ENCODE peak calls at places on chromosomes 12 and 14, in six cellular contexts. Q is breast epithelium, M is transverse colon, H is IMR-90, P is tibial nerve, G is A549. T is an unnamed sample.

GRCh38 chr14:54470701-54471100 is 18.1 kb downstream of the GMFB start:
- DNase-seq in Q (no peak), M (no peak), H (no peak), P (no peak), G (no peak), T (no peak)

GRCh38 chr14:39383026-39383626 is 49.1 kb downstream of the FBXO33 start:
- DNase-seq in Q (no peak), M (no peak), H (no peak), P (no peak), G (no peak), T (no peak)

GRCh38 chr14:97282210-97282609 is 485.0 kb downstream of the VRK1 start:
- DNase-seq in Q (no peak), M (no peak), H (no peak), P (no peak), G (no peak), T (no peak)

GRCh38 chr14:31124197-31124596 is 83.4 kb downstream of the HECTD1 start:
- DNase-seq in Q (no peak), M (no peak), H (no peak), P (no peak), G (no peak), T (no peak)

GRCh38 chr14:56555921-56556570 is 23.6 kb upstream of the TMEM260 start:
- DNase-seq in Q (no peak), M (no peak), H (peak), P (no peak), G (peak), T (no peak)

GRCh38 chr12:25675808-25676207 is 122.7 kb upstream of the LMNTD1 start:
- DNase-seq in Q (no peak), M (no peak), H (peak), P (no peak), G (no peak), T (no peak)

GRCh38 chr12:47980172-47980571 is 16.8 kb downstream of the TMEM106C start:
- DNase-seq in Q (no peak), M (no peak), H (no peak), P (no peak), G (no peak), T (no peak)

GRCh38 chr12:62817556-62818271 is 117.2 kb downstream of the PPM1H start:
- DNase-seq in Q (no peak), M (no peak), H (peak), P (no peak), G (no peak), T (no peak)

GRCh38 chr12:81468206-81468605 is 290.9 kb downstream of the PPFIA2 start:
- DNase-seq in Q (no peak), M (no peak), H (peak), P (no peak), G (no peak), T (no peak)

GRCh38 chr14:76117789-76118188 is 33.9 kb upstream of the GPATCH2L start:
- DNase-seq in Q (no peak), M (no peak), H (no peak), P (no peak), G (no peak), T (no peak)

GRCh38 chr12:68240079-68240478 is 13.3 kb downstream of the IL22 start:
- DNase-seq in Q (no peak), M (no peak), H (peak), P (no peak), G (no peak), T (no peak)

GRCh38 chr12:8948711-8949524 is 527 bp downstream of the M6PR start:
- DNase-seq in Q (no peak), M (peak), H (peak), P (no peak), G (peak), T (no peak)

GRCh38 chr14:100587248-100587762 is at the start of gene BEGAIN:
- DNase-seq in Q (no peak), M (no peak), H (no peak), P (no peak), G (no peak), T (no peak)

GRCh38 chr14:100585448-100586152 is 1.6 kb downstream of the BEGAIN start:
- DNase-seq in Q (no peak), M (no peak), H (no peak), P (no peak), G (no peak), T (no peak)

GRCh38 chr14:100586520-100587247 is 533 bp downstream of the BEGAIN start:
- DNase-seq in Q (no peak), M (peak), H (no peak), P (no peak), G (peak), T (no peak)

GRCh38 chr14:100587763-100588411 is 670 bp upstream of the BEGAIN start:
- DNase-seq in Q (no peak), M (no peak), H (no peak), P (no peak), G (no peak), T (no peak)

DNA sequence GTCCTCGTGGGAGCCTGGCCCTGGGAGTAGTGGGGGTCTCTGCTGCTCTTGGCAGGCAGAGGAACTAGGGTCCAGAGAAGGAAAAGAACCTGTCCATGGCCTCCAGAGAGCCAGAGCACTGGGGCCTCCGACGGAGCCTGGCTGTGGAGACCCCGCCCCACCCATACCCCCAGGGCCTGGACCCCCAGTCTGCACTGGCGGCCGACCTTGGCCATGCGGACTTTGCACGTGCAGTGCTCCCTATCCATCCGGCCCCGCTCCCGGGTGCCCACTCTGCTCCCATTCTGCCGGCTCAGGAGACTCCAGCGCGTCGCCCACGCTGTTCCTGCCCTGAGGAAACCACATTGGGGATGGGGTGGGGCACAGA is 1.1 kb downstream of the BEGAIN start:
- DNase-seq in Q (no peak), M (no peak), H (no peak), P (no peak), G (no peak), T (no peak)
- H3K4me3 ChIP-seq in Q (peak), M (no peak), H (no peak), P (peak), G (peak), T (peak)

GRCh38 chr14:95533822-95534221 is 1.0 kb upstream of the GLRX5 start:
- DNase-seq in Q (peak), M (no peak), H (no peak), P (no peak), G (no peak), T (no peak)

GRCh38 chr14:95530461-95531170 is 4.2 kb upstream of the GLRX5 start:
- DNase-seq in Q (no peak), M (no peak), H (no peak), P (no peak), G (no peak), T (no peak)

GRCh38 chr14:95529242-95529641 is 5.6 kb upstream of the GLRX5 start:
- DNase-seq in Q (no peak), M (no peak), H (no peak), P (no peak), G (no peak), T (no peak)

GRCh38 chr14:95533391-95533821 is 1.4 kb upstream of the GLRX5 start:
- DNase-seq in Q (peak), M (no peak), H (peak), P (no peak), G (no peak), T (no peak)

DNA sequence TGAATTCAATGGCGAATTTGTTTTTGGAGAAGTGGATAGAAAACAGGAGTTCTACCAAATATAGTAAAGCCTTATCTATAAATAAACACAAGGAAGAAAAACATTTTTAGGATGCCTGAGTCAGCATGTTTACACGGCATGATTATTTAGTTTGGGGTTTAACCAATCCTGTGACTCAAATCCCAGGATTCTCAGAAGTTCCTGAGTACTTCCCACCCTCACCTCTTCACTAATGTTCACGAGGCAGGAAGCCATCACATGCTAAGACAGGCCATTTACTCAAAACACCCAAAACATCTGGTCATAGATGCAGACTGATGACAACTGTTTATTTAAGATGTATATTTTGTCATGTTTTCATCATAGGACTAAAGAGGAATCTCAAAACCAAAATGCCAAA is 3.4 kb upstream of the GLRX5 start:
- DNase-seq in Q (no peak), M (no peak), H (peak), P (no peak), G (no peak), T (no peak)
- TF ChIP-seq POLR2A in Q (no peak), M (no peak), H (no peak), P (no peak), G (no peak), T (no peak)

GRCh38 chr14:92577321-92577742 is 63.8 kb downstream of the RIN3 start:
- DNase-seq in Q (no peak), M (no peak), H (no peak), P (no peak), G (no peak), T (no peak)
- H3K4me3 ChIP-seq in Q (no peak), M (no peak), H (no peak), P (no peak), G (no peak), T (no peak)

DNA sequence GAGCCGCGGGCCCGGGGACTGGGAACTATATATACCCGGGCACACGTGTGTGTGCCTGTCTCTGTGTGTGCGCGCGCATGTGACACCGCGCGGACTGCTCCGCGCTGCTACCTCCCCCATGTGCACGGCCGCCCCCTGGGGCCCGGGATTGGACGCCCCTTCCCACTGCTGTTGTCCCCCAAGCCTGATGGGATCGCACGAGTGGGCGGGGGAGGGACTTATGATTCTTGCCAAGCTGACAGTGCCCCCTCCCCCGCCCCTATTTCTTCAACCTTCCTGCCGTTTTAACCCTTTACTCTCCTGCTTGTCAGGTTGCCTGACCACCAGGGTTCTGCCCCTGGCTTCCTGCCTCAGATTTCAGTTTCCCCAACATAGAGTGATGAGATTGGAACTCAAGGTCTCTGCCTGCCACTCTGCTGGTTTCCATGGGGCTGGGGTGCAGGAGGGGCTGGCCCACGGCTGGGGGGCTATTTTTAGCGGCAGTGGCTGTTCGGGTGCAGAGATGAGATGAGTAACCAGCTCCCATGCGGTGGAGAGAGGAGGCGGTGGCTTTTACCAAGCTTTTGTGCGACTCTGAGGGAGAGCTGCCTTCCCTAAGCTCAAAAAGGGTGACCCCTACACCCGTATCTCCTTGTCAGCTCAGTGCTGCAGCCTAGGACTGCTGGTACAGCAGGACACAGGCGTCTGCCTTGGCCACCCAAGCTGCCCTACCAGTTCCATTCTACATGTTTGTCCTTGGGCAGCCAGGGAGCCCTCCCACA is at the start of gene DDN:
- DNase-seq in Q (no peak), M (no peak), H (peak), P (no peak), G (no peak), T (no peak)
- TF ChIP-seq POLR2A in Q (no peak), M (no peak), H (no peak), P (no peak), G (no peak), T (no peak)

GRCh38 chr12:57837779-57838562 is 8.6 kb downstream of the CTDSP2 start:
- DNase-seq in Q (no peak), M (no peak), H (peak), P (no peak), G (no peak), T (no peak)
- H3K4me3 ChIP-seq in Q (peak), M (no peak), H (no peak), P (peak), G (no peak), T (no peak)

DNA sequence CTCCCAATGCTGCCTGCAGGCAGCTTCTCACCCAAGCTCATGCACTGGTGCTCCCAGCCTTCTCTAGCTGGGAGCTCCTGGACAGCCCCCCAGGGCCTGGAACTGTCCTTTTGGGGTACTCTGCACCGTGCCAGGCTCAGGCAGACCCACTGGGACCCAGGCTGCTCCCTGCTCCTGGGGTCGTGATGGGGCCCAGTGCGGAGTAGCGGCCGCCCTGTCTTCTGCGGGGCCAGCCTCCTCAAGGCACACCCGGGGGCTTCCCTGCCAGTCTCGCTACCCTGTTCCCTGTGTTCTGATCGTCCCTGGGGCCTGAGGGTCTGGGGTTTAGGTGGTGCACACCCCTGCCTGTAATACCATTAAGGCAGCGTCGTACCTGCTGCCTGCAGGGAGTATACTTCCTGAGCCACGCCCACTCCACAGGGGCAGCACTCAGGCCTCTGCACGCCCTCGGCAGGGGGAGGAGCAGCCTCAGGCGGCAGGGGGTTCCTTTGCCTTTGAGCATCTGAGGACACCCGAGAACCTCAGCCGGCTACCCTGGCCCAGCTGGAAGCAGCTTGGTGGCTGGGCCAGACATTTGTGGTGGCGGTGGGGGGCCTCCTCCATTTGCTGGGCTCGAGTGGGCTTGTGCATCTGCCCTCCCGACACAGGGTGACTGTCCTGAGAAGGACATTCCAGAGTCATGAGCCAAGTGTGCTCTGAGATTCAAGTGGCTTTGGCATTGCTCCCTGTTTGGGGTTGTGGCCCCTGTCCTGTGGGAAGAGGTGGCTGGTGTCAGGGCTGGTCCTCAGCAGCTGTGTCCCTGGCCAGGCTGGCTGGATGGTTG is 9.2 kb upstream of the CRIP2 start:
- DNase-seq in Q (no peak), M (no peak), H (no peak), P (no peak), G (no peak), T (no peak)
- TF ChIP-seq POLR2A in Q (no peak), M (no peak), H (no peak), P (no peak), G (no peak), T (no peak)

GRCh38 chr12:92640686-92641085 is 62.1 kb upstream of the PLEKHG7 start:
- DNase-seq in Q (no peak), M (no peak), H (peak), P (no peak), G (no peak), T (no peak)
- H3K4me3 ChIP-seq in Q (no peak), M (no peak), H (no peak), P (no peak), G (no peak), T (no peak)

DNA sequence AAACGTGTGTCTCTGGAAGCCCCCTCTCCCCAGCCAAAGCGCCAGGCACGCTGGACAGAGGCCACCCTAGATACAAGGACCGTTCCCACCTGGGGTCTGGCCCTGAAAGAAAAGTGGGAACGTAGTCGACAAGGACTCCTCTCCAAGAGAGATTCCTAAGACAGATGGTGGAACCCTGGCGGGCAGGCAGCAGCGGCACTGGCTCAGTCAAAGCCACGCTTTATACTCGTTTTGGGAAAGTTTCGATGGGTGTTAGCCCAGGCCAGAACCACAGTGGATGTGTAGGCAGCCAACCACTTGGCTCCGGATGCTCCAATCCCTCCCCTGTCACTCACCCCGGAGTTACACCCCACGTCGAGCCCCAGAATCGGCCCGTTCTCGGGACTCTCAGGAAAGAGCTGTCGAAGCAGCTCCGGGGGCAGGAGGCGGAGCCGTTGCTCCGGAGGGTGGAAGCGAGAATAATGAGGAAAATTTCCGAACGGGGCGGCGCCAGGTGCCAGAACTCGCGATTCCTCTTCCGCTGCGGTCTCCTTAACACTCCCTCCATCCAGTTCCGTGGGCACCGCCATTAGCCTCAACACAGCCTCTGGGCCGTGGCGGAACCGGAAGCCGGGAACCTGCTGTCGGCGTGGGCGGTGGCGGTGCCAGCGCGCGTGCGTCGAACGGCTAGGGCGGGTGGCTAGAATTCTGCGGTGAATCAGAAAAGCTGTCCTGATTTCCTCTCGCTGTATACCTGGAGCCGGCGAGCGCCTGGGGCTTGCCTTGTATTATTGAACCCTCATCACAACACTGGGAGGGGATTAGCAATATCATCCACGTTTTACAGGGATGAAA is at the start of gene BCDIN3D:
- DNase-seq in Q (peak), M (peak), H (peak), P (peak), G (peak), T (peak)
- TF ChIP-seq POLR2A in Q (peak), M (peak), H (peak), P (peak), G (peak), T (no peak)

GRCh38 chr12:90622431-90622830 is 332.5 kb downstream of the CCER1 start:
- DNase-seq in Q (no peak), M (no peak), H (peak), P (no peak), G (no peak), T (no peak)

GRCh38 chr12:90618606-90619005 is 336.4 kb downstream of the CCER1 start:
- DNase-seq in Q (no peak), M (no peak), H (peak), P (no peak), G (no peak), T (no peak)

GRCh38 chr12:90621927-90622326 is 333.0 kb downstream of the CCER1 start:
- DNase-seq in Q (no peak), M (no peak), H (peak), P (no peak), G (no peak), T (no peak)

GRCh38 chr12:90619943-90620342 is 335.0 kb downstream of the CCER1 start:
- DNase-seq in Q (no peak), M (no peak), H (no peak), P (no peak), G (no peak), T (no peak)
- H3K4me3 ChIP-seq in Q (no peak), M (no peak), H (no peak), P (no peak), G (no peak), T (no peak)

T was measured in esophagus squamous epithelium.